ENCODE peak calls at places on chromosomes 7 and 10, in four cellular contexts. E, D, Q and I are unnamed samples.

GRCh38 chr7:105011771-105012502 is 2.1 kb upstream of the KMT2E start:
- DNase-seq in E (no peak), D (no peak), Q (no peak), I (no peak)

GRCh38 chr10:71804067-71804466 is 30.7 kb upstream of the VSIR start:
- DNase-seq in E (no peak), D (no peak), Q (no peak), I (no peak)

GRCh38 chr10:112811741-112812551 is 138.1 kb upstream of the TCF7L2 start:
- DNase-seq in E (peak; percentile 99), D (no peak), Q (peak; percentile 94), I (no peak)

GRCh38 chr7:109772161-109772560 is 1202.5 kb downstream of the DNAJB9 start:
- DNase-seq in E (no peak), D (no peak), Q (no peak), I (no peak)

GRCh38 chr7:31633894-31634494 is 53.0 kb upstream of the PPP1R17 start:
- DNase-seq in E (peak; percentile 21), D (no peak), Q (peak; percentile 59), I (no peak)

GRCh38 chr7:19020062-19020461 is 97.4 kb downstream of the TWIST1 start:
- DNase-seq in E (no peak), D (no peak), Q (no peak), I (no peak)

GRCh38 chr7:35241884-35242283 is 12.0 kb downstream of the TBX20 start:
- DNase-seq in E (no peak), D (no peak), Q (peak; percentile 24), I (no peak)

GRCh38 chr7:44762300-44762699 is 13.7 kb downstream of the ZMIZ2 start:
- DNase-seq in E (no peak), D (no peak), Q (no peak), I (no peak)

GRCh38 chr7:31056775-31057346 is 4.8 kb downstream of the ADCYAP1R1 start:
- DNase-seq in E (no peak), D (no peak), Q (no peak), I (no peak)

GRCh38 chr10:132136097-132136521 is 50.6 kb upstream of the DPYSL4 start:
- DNase-seq in E (no peak), D (no peak), Q (no peak), I (no peak)

GRCh38 chr7:151541709-151542499 is 22.2 kb upstream of the RHEB start:
- DNase-seq in E (no peak), D (no peak), Q (no peak), I (no peak)

GRCh38 chr10:89915021-89915420 is 213.6 kb downstream of the KIF20B start:
- DNase-seq in E (no peak), D (no peak), Q (no peak), I (no peak)

GRCh38 chr7:134709197-134709596 is 62.5 kb downstream of the BPGM start:
- DNase-seq in E (no peak), D (no peak), Q (no peak), I (no peak)

GRCh38 chr10:8130973-8131911 is 76.8 kb downstream of the GATA3 start:
- DNase-seq in E (no peak), D (no peak), Q (no peak), I (no peak)

GRCh38 chr7:77838929-77839491 is 40.4 kb downstream of the PHTF2 start:
- DNase-seq in E (no peak), D (no peak), Q (peak; percentile 32), I (no peak)

GRCh38 chr7:95871078-95871848 is 98.9 kb downstream of the DYNC1I1 start:
- DNase-seq in E (peak; percentile 22), D (no peak), Q (peak; percentile 78), I (no peak)

GRCh38 chr10:78779339-78779955 is 289.3 kb upstream of the ZMIZ1 start:
- DNase-seq in E (no peak), D (no peak), Q (no peak), I (peak; percentile 6)

GRCh38 chr7:54664235-54665228 is 94.5 kb downstream of the SEC61G start:
- DNase-seq in E (peak; percentile 0), D (no peak), Q (peak; percentile 9), I (no peak)

GRCh38 chr7:158061031-158061630 is 526.5 kb downstream of the PTPRN2 start:
- DNase-seq in E (no peak), D (no peak), Q (no peak), I (no peak)

GRCh38 chr10:103227416-103227815 is 18.3 kb upstream of the RPEL1 start:
- DNase-seq in E (no peak), D (no peak), Q (no peak), I (no peak)

GRCh38 chr7:23530355-23530754 is 1.4 kb downstream of the TRA2A start:
- DNase-seq in E (peak; percentile 13), D (no peak), Q (peak; percentile 57), I (no peak)

GRCh38 chr10:33802566-33802965 is 468.1 kb upstream of the NRP1 start:
- DNase-seq in E (no peak), D (no peak), Q (no peak), I (no peak)

GRCh38 chr7:128662091-128662490 is 10.0 kb upstream of the GARIN1A start:
- DNase-seq in E (no peak), D (no peak), Q (no peak), I (no peak)

GRCh38 chr7:106678795-106679152 is 17.8 kb upstream of the CCDC71L start:
- DNase-seq in E (no peak), D (no peak), Q (no peak), I (no peak)

GRCh38 chr7:12458520-12459131 is 55.0 kb upstream of the VWDE start:
- DNase-seq in E (peak; percentile 5), D (no peak), Q (peak; percentile 73), I (no peak)

GRCh38 chr10:82221750-82222149 is 346.8 kb downstream of the NRG3 start:
- DNase-seq in E (no peak), D (no peak), Q (no peak), I (no peak)
- TF ChIP-seq CTCF in E (no peak), D (no peak), Q (no peak), I (no peak)

GRCh38 chr7:50795831-50796230 is 13.1 kb upstream of the GRB10 start:
- DNase-seq in E (no peak), D (no peak), Q (no peak), I (no peak)
- TF ChIP-seq CTCF in E (peak; percentile 33), D (no peak), Q (peak; percentile 6), I (no peak)

DNA sequence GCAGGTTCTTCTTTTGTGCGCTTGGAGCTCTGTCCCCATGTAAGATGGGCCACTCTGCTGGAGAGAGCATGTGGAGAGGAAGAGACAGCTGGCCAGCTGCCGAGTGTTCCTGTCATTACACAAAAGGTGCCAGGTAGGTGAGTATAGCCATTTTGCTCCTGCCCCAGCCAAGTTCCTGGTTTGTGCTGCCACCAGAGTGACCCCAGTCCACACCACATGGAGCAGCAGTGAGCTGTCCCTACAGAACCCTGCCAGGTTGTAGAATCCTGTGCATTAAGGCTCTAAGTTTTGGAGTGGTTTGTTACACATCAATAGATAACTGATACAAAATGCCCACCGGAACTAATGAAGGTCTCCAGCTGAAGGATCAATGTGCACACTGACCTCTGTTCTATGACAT is 84.6 kb upstream of the GHITM start:
- DNase-seq in E (no peak), D (no peak), Q (no peak), I (no peak)
- TF ChIP-seq CTCF in E (no peak), D (no peak), Q (no peak), I (no peak)

GRCh38 chr10:126387931-126388911 is at the start of gene ADAM12:
- DNase-seq in E (peak; percentile 43), D (no peak), Q (peak; percentile 74), I (no peak)
- TF ChIP-seq CTCF in E (no peak), D (no peak), Q (no peak), I (no peak)

DNA sequence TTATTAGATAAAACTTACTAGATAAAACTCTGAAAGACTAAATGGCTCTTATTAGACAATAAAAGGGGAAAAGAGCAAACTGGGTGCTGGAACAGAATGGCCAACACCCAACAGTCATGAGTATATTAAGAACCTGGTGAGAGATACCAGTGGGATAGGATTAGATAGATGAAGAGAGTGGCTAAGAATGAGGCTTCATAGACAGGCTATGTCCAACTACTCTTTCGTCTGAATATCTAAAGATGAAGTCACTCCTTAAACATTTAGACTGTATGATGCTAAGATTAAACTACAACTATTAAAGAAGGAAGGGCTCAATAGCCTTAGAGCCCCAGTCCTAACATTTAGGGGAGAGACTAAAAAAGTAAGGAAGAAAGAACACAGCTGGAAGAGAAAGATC is 45.7 kb downstream of the CACNA2D1 start:
- DNase-seq in E (no peak), D (no peak), Q (no peak), I (no peak)
- TF ChIP-seq CTCF in E (no peak), D (no peak), Q (no peak), I (no peak)

GRCh38 chr7:90839892-90840291 is 243.8 kb downstream of the CDK14 start:
- DNase-seq in E (no peak), D (no peak), Q (no peak), I (no peak)

GRCh38 chr7:90835861-90836260 is 239.7 kb downstream of the CDK14 start:
- DNase-seq in E (no peak), D (no peak), Q (no peak), I (no peak)

GRCh38 chr7:90836937-90837336 is 240.8 kb downstream of the CDK14 start:
- DNase-seq in E (no peak), D (no peak), Q (no peak), I (no peak)

GRCh38 chr7:90841759-90842429 is 245.8 kb downstream of the CDK14 start:
- DNase-seq in E (no peak), D (no peak), Q (no peak), I (no peak)

DNA sequence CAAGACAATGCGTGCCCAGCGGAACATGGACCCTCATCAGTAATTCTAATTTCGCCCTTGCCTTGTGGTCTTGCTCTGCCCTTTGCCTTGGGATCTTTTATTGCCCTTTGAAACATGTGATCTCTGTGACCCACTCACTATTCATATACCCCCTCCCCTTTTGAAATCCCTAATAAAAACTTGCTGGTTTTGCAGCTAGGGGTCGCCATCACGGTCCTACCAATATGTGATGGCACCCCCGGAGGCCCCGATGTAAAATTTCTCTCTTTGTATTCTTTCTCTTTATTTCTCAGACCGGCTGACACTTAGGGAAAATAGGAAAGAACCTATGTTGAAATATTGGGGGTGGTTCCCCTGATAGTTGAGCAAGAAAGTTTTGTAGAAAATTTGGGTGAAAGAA is 242.7 kb downstream of the CDK14 start:
- DNase-seq in E (no peak), D (no peak), Q (no peak), I (no peak)
- TF ChIP-seq CTCF in E (peak; percentile 28), D (no peak), Q (no peak), I (no peak)